ENCODE peak calls at places on chromosome 22, in seven cellular contexts. J, S, F, W, G, U and N are unnamed samples.
A peak's percentile ranks its signal among the peaks of the same experiment; 100 is the strongest.

GRCh38 chr22:44357296-44357961 is 44.7 kb upstream of the SHISAL1 start:
- DNase-seq in G (no peak), W (no peak), S (no peak), F (no peak), U (no peak), J (no peak), N (no peak)

GRCh38 chr22:19943665-19944026 is 2.0 kb upstream of the TXNRD2 start:
- DNase-seq in U (no peak), G (no peak), F (no peak), W (peak; percentile 61), S (peak; percentile 46), J (no peak), N (no peak)

GRCh38 chr22:45742866-45743450 is 71.3 kb downstream of the ATXN10 start:
- DNase-seq in W (peak; percentile 96), J (no peak), U (no peak), F (no peak), S (no peak), G (no peak), N (no peak)

GRCh38 chr22:28829358-28830181 is 29.2 kb upstream of the XBP1 start:
- DNase-seq in S (peak; percentile 77), J (peak; percentile 73), F (peak; percentile 36), G (peak; percentile 87), W (peak; percentile 92), U (no peak), N (peak; percentile 72)

GRCh38 chr22:46450931-46451660 is 86.3 kb downstream of the CELSR1 start:
- DNase-seq in G (no peak), S (no peak), U (no peak), W (no peak), J (no peak), F (no peak), N (no peak)

GRCh38 chr22:50705219-50705691 is 32.6 kb downstream of the SHANK3 start:
- DNase-seq in U (no peak), J (peak; percentile 62), F (no peak), S (peak; percentile 88), W (no peak), G (peak; percentile 87), N (peak; percentile 52)

GRCh38 chr22:17581631-17582030 is 18.3 kb downstream of the SLC25A18 start:
- DNase-seq in J (no peak), S (no peak), G (no peak), F (no peak), U (no peak), W (no peak), N (no peak)

GRCh38 chr22:50694766-50695420 is 22.3 kb downstream of the SHANK3 start:
- DNase-seq in J (no peak), W (no peak), G (no peak), S (no peak), U (no peak), F (no peak), N (no peak)

GRCh38 chr22:37657590-37658132 is 862 bp upstream of the PDXP start:
- DNase-seq in G (no peak), U (no peak), W (no peak), F (no peak), S (peak; percentile 75), J (peak; percentile 45), N (no peak)

GRCh38 chr22:36864454-36865215 is 3.8 kb downstream of the NCF4 start:
- DNase-seq in U (no peak), F (no peak), S (no peak), G (no peak), J (no peak), W (no peak), N (no peak)

GRCh38 chr22:46352691-46353386 is 17.3 kb downstream of the TRMU start:
- DNase-seq in F (no peak), S (no peak), J (no peak), G (no peak), W (no peak), U (no peak), N (no peak)

GRCh38 chr22:44357962-44358553 is 45.3 kb upstream of the SHISAL1 start:
- DNase-seq in S (no peak), U (no peak), J (no peak), G (no peak), F (no peak), W (no peak), N (no peak)

GRCh38 chr22:30444632-30445437 is 19.3 kb downstream of the MTFP1 start:
- DNase-seq in U (no peak), S (peak; percentile 86), F (peak; percentile 54), G (peak; percentile 91), W (peak; percentile 41), J (peak; percentile 79), N (peak; percentile 76)

GRCh38 chr22:40265783-40266182 is 80.5 kb upstream of the ADSL start:
- DNase-seq in G (no peak), W (no peak), J (no peak), S (no peak), U (no peak), F (no peak), N (peak; percentile 8)

GRCh38 chr22:37487129-37487528 is 945 bp upstream of the MFNG start:
- DNase-seq in F (no peak), S (no peak), G (no peak), W (no peak), J (no peak), U (no peak), N (no peak)

GRCh38 chr22:46262449-46263207 is 515 bp downstream of the PKDREJ start:
- DNase-seq in S (no peak), U (no peak), F (no peak), W (no peak), J (no peak), G (peak; percentile 90), N (peak; percentile 53)

GRCh38 chr22:50606126-50606525 is 5.5 kb downstream of the MAPK8IP2 start:
- DNase-seq in S (no peak), F (no peak), J (no peak), G (peak; percentile 46), W (no peak), U (no peak), N (no peak)

GRCh38 chr22:28983788-28984441 is 77.7 kb downstream of the C22orf31 start:
- DNase-seq in G (no peak), W (no peak), S (no peak), J (no peak), U (no peak), F (no peak), N (no peak)

GRCh38 chr22:23984430-23984829 is 4.5 kb downstream of the GSTT2 start:
- DNase-seq in S (peak; percentile 52), F (peak; percentile 48), G (peak; percentile 68), W (no peak), U (no peak), J (no peak), N (peak; percentile 34)
- TF ChIP-seq CTCF in S (peak; percentile 65), F (peak; percentile 76), G (peak; percentile 69), W (no peak), U (no peak), J (no peak), N (peak; percentile 46)

GRCh38 chr22:38870791-38871359 is 1.1 kb downstream of the CBX6 start:
- DNase-seq in U (no peak), W (no peak), S (no peak), F (no peak), J (no peak), G (no peak), N (no peak)

GRCh38 chr22:38872172-38872830 is at the start of gene CBX6:
- DNase-seq in W (peak; percentile 67), S (peak; percentile 92), G (peak; percentile 98), J (peak; percentile 92), U (peak; percentile 37), F (peak; percentile 78), N (peak; percentile 92)

GRCh38 chr22:38870312-38870741 is 1.7 kb downstream of the CBX6 start:
- DNase-seq in F (peak; percentile 71), W (peak; percentile 78), S (peak; percentile 64), J (peak; percentile 55), U (peak; percentile 45), G (peak; percentile 93), N (peak; percentile 80)

GRCh38 chr22:38872831-38873248 is 824 bp upstream of the CBX6 start:
- DNase-seq in S (peak; percentile 75), F (no peak), J (peak; percentile 53), G (peak; percentile 79), W (no peak), U (no peak), N (peak; percentile 34)

DNA sequence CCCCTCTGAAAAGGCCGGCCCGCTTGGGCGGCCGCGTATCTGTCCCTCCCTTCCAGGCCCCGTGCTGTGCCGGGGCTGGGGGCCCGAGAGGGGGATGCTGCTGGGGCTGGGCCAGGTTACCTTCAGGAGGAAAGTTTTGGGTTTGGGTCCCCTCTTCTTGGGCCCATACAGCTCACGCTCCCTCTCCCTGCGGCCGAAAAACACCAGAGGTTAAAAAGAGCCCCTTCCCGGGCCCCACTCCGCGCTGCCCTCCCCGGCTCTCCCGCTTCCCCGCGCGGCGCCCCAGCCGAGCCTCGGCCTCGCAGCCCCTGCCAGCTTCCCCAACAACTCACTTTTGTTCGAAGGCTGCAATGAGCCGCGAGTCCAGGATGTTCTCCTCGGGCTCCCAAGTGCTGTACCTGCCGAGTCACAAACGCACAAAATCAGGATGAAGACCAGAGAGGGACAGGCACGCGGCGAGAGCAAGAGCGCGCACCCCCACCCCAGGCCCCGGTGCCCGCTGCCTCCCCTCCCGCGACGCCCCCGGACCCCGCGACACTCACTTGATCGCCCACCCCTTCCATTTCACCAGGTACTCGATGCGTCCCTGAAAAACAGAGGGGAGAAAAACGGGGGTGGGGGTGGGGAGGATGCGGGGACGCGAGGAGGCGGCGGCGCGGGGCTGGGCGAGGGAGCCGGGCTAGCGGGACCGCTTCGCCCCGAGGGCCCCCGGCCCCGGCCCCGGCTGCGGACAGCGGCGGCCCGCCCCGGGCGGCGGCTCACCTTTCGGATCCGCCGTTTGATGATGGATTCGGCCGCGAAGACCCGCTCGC is 450 bp downstream of the CBX6 start:
- DNase-seq in F (no peak), G (peak; percentile 59), S (no peak), J (peak; percentile 26), W (no peak), U (no peak), N (no peak)
- TF ChIP-seq MAX in F (no peak), G (peak; percentile 22), S (no peak), J (no peak), W (peak; percentile 33), U (no peak), N (no peak)

GRCh38 chr22:23144432-23144831 is 845 bp upstream of the RAB36 start:
- DNase-seq in J (no peak), U (no peak), W (no peak), G (no peak), S (no peak), F (no peak), N (no peak)
- H2AFZ ChIP-seq in J (peak overlapping the region; percentile 11), U (peak overlapping the region; percentile 42), W (peak overlapping the region; percentile 51), G (no peak overlapping the region), S (peak overlapping the region; percentile 92), F (peak overlapping the region; percentile 86), N (peak overlapping the region; percentile 77)

GRCh38 chr22:43225609-43226008 is 38.7 kb upstream of the TTLL12 start:
- DNase-seq in F (no peak), J (no peak), S (no peak), G (no peak), W (no peak), U (no peak), N (no peak)
- TF ChIP-seq CTCF in F (no peak), J (no peak), S (no peak), G (no peak), W (no peak), U (no peak), N (no peak)

GRCh38 chr22:34975721-34976120 is 90.2 kb upstream of the ISX start:
- DNase-seq in W (no peak), J (no peak), S (no peak), F (no peak), G (no peak), U (no peak), N (no peak)
- TF ChIP-seq MAX in W (no peak), J (no peak), S (no peak), F (no peak), G (no peak), U (no peak), N (no peak)